ENCODE peak calls at places on chromosomes 13 and 19, in six cellular contexts. One of them, this sample, is unnamed.
A peak's percentile ranks its signal among the peaks of the same experiment; 100 is the strongest.

GRCh38 chr19:23823952-23824389 is 65.3 kb upstream of the ZNF681 start:
- DNase-seq in effector memory CD4-positive, alpha-beta T cell: no peak
- DNase-seq in GM04504: no peak
- DNase-seq in fibroblast of lung: peak; percentile 3
- DNase-seq in astrocyte of the spinal cord: no peak
- DNase-seq in HAP-1: no peak
- DNase-seq in this sample: peak; percentile 28

GRCh38 chr13:41942462-41943094 is 18.3 kb downstream of the VWA8 start:
- DNase-seq in effector memory CD4-positive, alpha-beta T cell: no peak
- DNase-seq in GM04504: no peak
- DNase-seq in fibroblast of lung: peak; percentile 68
- DNase-seq in astrocyte of the spinal cord: peak; percentile 48
- DNase-seq in HAP-1: peak; percentile 23
- DNase-seq in this sample: peak; percentile 17

GRCh38 chr19:23996549-23996948 is 81.9 kb downstream of the ZNF726 start:
- DNase-seq in HAP-1: no peak
- DNase-seq in astrocyte of the spinal cord: no peak
- DNase-seq in fibroblast of lung: no peak
- DNase-seq in GM04504: no peak
- DNase-seq in effector memory CD4-positive, alpha-beta T cell: no peak
- DNase-seq in this sample: peak; percentile 10

GRCh38 chr19:35905178-35905727 is 2.8 kb downstream of the TYROBP start:
- DNase-seq in fibroblast of lung: no peak
- DNase-seq in GM04504: no peak
- DNase-seq in effector memory CD4-positive, alpha-beta T cell: no peak
- DNase-seq in astrocyte of the spinal cord: no peak
- DNase-seq in HAP-1: no peak
- DNase-seq in this sample: peak; percentile 31

GRCh38 chr13:96860829-96861228 is 133.4 kb downstream of the OXGR1 start:
- DNase-seq in HAP-1: no peak
- DNase-seq in astrocyte of the spinal cord: no peak
- DNase-seq in GM04504: no peak
- DNase-seq in effector memory CD4-positive, alpha-beta T cell: no peak
- DNase-seq in fibroblast of lung: no peak
- DNase-seq in this sample: no peak

GRCh38 chr13:47397739-47398138 is 500.9 kb upstream of the HTR2A start:
- DNase-seq in fibroblast of lung: peak; percentile 39
- DNase-seq in HAP-1: no peak
- DNase-seq in effector memory CD4-positive, alpha-beta T cell: no peak
- DNase-seq in GM04504: no peak
- DNase-seq in astrocyte of the spinal cord: peak; percentile 32
- DNase-seq in this sample: no peak

GRCh38 chr13:42524487-42525034 is 49.4 kb upstream of the TNFSF11 start:
- DNase-seq in HAP-1: no peak
- DNase-seq in fibroblast of lung: peak; percentile 17
- DNase-seq in effector memory CD4-positive, alpha-beta T cell: no peak
- DNase-seq in GM04504: no peak
- DNase-seq in astrocyte of the spinal cord: no peak
- DNase-seq in this sample: peak; percentile 5

GRCh38 chr19:13705201-13705600 is 59.1 kb upstream of the MRI1 start:
- DNase-seq in HAP-1: no peak
- DNase-seq in astrocyte of the spinal cord: no peak
- DNase-seq in effector memory CD4-positive, alpha-beta T cell: no peak
- DNase-seq in fibroblast of lung: no peak
- DNase-seq in GM04504: no peak
- DNase-seq in this sample: no peak

GRCh38 chr19:4229179-4229931 is at the start of gene EBI3:
- DNase-seq in GM04504: no peak
- DNase-seq in fibroblast of lung: peak; percentile 38
- DNase-seq in effector memory CD4-positive, alpha-beta T cell: no peak
- DNase-seq in astrocyte of the spinal cord: peak; percentile 72
- DNase-seq in HAP-1: no peak
- DNase-seq in this sample: peak; percentile 41

GRCh38 chr19:13974073-13974472 is 21.8 kb downstream of the DCAF15 start:
- DNase-seq in HAP-1: no peak
- DNase-seq in astrocyte of the spinal cord: no peak
- DNase-seq in effector memory CD4-positive, alpha-beta T cell: no peak
- DNase-seq in GM04504: no peak
- DNase-seq in fibroblast of lung: no peak
- DNase-seq in this sample: no peak

GRCh38 chr13:31769581-31769980 is 30.3 kb downstream of the RXFP2 start:
- DNase-seq in fibroblast of lung: no peak
- DNase-seq in HAP-1: no peak
- DNase-seq in astrocyte of the spinal cord: no peak
- DNase-seq in GM04504: no peak
- DNase-seq in effector memory CD4-positive, alpha-beta T cell: no peak
- DNase-seq in this sample: no peak

GRCh38 chr13:114313061-114313860 is 1.0 kb upstream of the CHAMP1 start:
- DNase-seq in effector memory CD4-positive, alpha-beta T cell: no peak
- DNase-seq in GM04504: no peak
- DNase-seq in astrocyte of the spinal cord: no peak
- DNase-seq in fibroblast of lung: no peak
- DNase-seq in HAP-1: no peak
- DNase-seq in this sample: peak; percentile 68

GRCh38 chr19:37467608-37468090 is 405 bp upstream of the ZNF569 start:
- DNase-seq in HAP-1: no peak
- DNase-seq in fibroblast of lung: no peak
- DNase-seq in astrocyte of the spinal cord: no peak
- DNase-seq in GM04504: no peak
- DNase-seq in effector memory CD4-positive, alpha-beta T cell: no peak
- DNase-seq in this sample: no peak

GRCh38 chr19:48713041-48713863 is 6.3 kb downstream of the MAMSTR start:
- DNase-seq in GM04504: no peak
- DNase-seq in effector memory CD4-positive, alpha-beta T cell: no peak
- DNase-seq in astrocyte of the spinal cord: no peak
- DNase-seq in HAP-1: peak; percentile 64
- DNase-seq in fibroblast of lung: no peak
- DNase-seq in this sample: no peak

GRCh38 chr13:64716936-64717335 is 2513.2 kb downstream of the PCDH9 start:
- DNase-seq in fibroblast of lung: no peak
- DNase-seq in effector memory CD4-positive, alpha-beta T cell: no peak
- DNase-seq in HAP-1: no peak
- DNase-seq in astrocyte of the spinal cord: no peak
- DNase-seq in GM04504: no peak
- DNase-seq in this sample: no peak

GRCh38 chr19:53037101-53038097 is 7.1 kb upstream of the ERVV-2 start:
- DNase-seq in GM04504: no peak
- DNase-seq in fibroblast of lung: peak; percentile 73
- DNase-seq in astrocyte of the spinal cord: peak; percentile 62
- DNase-seq in effector memory CD4-positive, alpha-beta T cell: no peak
- DNase-seq in HAP-1: no peak
- DNase-seq in this sample: peak; percentile 21

GRCh38 chr13:20547479-20547908 is 19.5 kb upstream of the IFT88 start:
- DNase-seq in HAP-1: no peak
- DNase-seq in fibroblast of lung: no peak
- DNase-seq in effector memory CD4-positive, alpha-beta T cell: no peak
- DNase-seq in GM04504: no peak
- DNase-seq in astrocyte of the spinal cord: no peak
- DNase-seq in this sample: no peak

GRCh38 chr19:33393286-33394005 is 19.9 kb downstream of the CEBPG start:
- DNase-seq in fibroblast of lung: no peak
- DNase-seq in effector memory CD4-positive, alpha-beta T cell: no peak
- DNase-seq in HAP-1: no peak
- DNase-seq in GM04504: no peak
- DNase-seq in astrocyte of the spinal cord: no peak
- DNase-seq in this sample: no peak

This sample was measured in HT1080.